ENCODE peak calls at places on chromosome 1, in seven cellular contexts. O is right lobe of liver, F is esophagus squamous epithelium, C is A549, L is breast epithelium, G is adrenal gland, K is heart left ventricle. Y is an unnamed sample.
A peak's percentile ranks its signal among the peaks of the same experiment; 100 is the strongest.

GRCh38 chr1:184078564-184079107 is 27.1 kb downstream of the TSEN15 start:
- DNase-seq in F (no peak), O (no peak), L (no peak), K (no peak), C (no peak), G (no peak), Y (no peak)

GRCh38 chr1:240136402-240136801 is 44.7 kb downstream of the FMN2 start:
- DNase-seq in K (no peak), F (no peak), O (no peak), L (no peak), G (no peak), C (no peak), Y (no peak)

GRCh38 chr1:212035835-212036605 is 472 bp downstream of the DTL start:
- DNase-seq in F (no peak), G (no peak), K (peak; percentile 54), C (no peak), L (no peak), O (no peak), Y (no peak)

GRCh38 chr1:97433520-97434175 is 487.2 kb downstream of the DPYD start:
- DNase-seq in F (no peak), C (no peak), O (no peak), L (no peak), K (no peak), G (no peak), Y (no peak)

GRCh38 chr1:111938123-111938522 is 51.3 kb downstream of the KCND3 start:
- DNase-seq in G (no peak), C (no peak), L (no peak), K (no peak), O (no peak), F (no peak), Y (no peak)

GRCh38 chr1:36350659-36351171 is 27.3 kb upstream of the EVA1B start:
- DNase-seq in C (peak; percentile 60), G (no peak), K (peak; percentile 60), F (no peak), O (no peak), L (no peak), Y (no peak)

GRCh38 chr1:115828101-115829022 is 12.6 kb downstream of the NHLH2 start:
- DNase-seq in O (no peak), C (no peak), L (no peak), K (peak; percentile 62), F (no peak), G (peak; percentile 37), Y (peak; percentile 52)

GRCh38 chr1:72129869-72130268 is 152.5 kb downstream of the NEGR1 start:
- DNase-seq in O (no peak), G (no peak), F (no peak), L (no peak), C (no peak), K (no peak), Y (no peak)

GRCh38 chr1:234408757-234409156 is 35.5 kb downstream of the COA6 start:
- DNase-seq in O (no peak), G (no peak), F (no peak), L (no peak), K (no peak), C (no peak), Y (no peak)

GRCh38 chr1:211639500-211640361 is 35.7 kb downstream of the NEK2 start:
- DNase-seq in L (no peak), G (no peak), C (no peak), F (no peak), O (peak; percentile 23), K (no peak), Y (no peak)

GRCh38 chr1:210407207-210407886 is 78.6 kb downstream of the HHAT start:
- DNase-seq in O (peak; percentile 70), F (no peak), K (peak; percentile 77), L (peak; percentile 71), C (peak; percentile 77), G (peak; percentile 79), Y (peak; percentile 80)

GRCh38 chr1:227318852-227319607 is 738 bp upstream of the CDC42BPA start:
- DNase-seq in F (no peak), C (peak; percentile 51), L (peak; percentile 71), G (peak; percentile 56), O (no peak), K (no peak), Y (peak; percentile 59)

GRCh38 chr1:150548632-150549495 is at the start of gene ADAMTSL4:
- DNase-seq in G (peak; percentile 82), F (no peak), K (no peak), C (peak; percentile 80), O (peak; percentile 89), L (peak; percentile 63), Y (peak; percentile 61)

GRCh38 chr1:81113688-81114087 is 687.0 kb upstream of the ADGRL2 start:
- DNase-seq in O (no peak), C (no peak), L (no peak), K (no peak), F (no peak), G (no peak), Y (no peak)

GRCh38 chr1:224058303-224058702 is 55.6 kb upstream of the FBXO28 start:
- DNase-seq in C (no peak), O (no peak), F (no peak), L (no peak), K (no peak), G (no peak), Y (no peak)

GRCh38 chr1:192224386-192224785 is 66.1 kb downstream of the RGS18 start:
- DNase-seq in F (no peak), G (no peak), O (no peak), C (no peak), K (no peak), L (no peak), Y (no peak)

GRCh38 chr1:25527226-25527846 is 16.1 kb upstream of the LDLRAP1 start:
- DNase-seq in K (no peak), G (no peak), F (no peak), L (no peak), C (no peak), O (no peak), Y (no peak)

GRCh38 chr1:154352581-154353459 is 27.5 kb downstream of the ATP8B2 start:
- DNase-seq in F (no peak), O (peak; percentile 73), L (peak; percentile 57), K (peak; percentile 70), G (peak; percentile 47), C (no peak), Y (peak; percentile 50)
- TF ChIP-seq POLR2A in F (no peak), O (no peak), L (no peak), K (no peak), G (no peak), C (no peak), Y (peak; percentile 3)

DNA sequence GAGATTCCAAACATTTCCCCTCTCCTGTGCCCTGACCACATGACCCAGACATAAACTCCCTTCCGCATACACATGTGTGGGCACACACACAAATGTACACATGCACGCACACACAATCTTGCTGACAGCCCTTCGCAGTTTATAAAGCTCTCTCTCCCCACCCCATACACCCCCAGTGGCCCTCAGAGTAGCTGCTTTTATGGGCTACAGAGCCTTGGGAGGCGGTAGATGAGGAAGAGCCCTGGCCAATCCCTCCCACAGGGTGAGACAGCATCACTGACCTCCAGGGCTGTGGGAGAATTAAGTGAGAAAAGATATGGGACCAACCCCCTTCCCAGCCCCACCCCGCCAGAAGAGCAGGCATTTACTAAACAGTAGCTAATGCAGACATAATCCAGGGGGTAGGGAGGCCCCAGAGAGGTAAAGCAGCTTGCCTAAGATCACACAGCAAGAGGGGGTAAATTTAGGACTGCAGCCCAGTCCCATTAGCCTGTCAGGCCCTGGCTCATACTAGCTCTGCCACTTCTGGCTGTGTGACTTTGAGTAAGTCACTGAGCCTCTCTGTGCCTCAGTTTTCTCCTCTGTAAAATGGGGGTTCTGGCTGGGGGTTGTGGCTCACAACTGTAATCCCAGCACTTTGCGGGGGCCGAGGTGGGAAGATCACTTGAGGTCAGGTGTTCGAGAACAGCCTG is 5.1 kb downstream of the SDC3 start:
- DNase-seq in K (no peak), O (peak; percentile 22), F (no peak), G (peak; percentile 50), C (no peak), L (no peak), Y (no peak)
- H3K27ac ChIP-seq in K (peak overlapping the region; percentile 82), O (no peak overlapping the region), F (peak overlapping the region; percentile 74), G (peak overlapping the region; percentile 65), C (no peak overlapping the region), L (peak overlapping the region; percentile 87), Y (no peak overlapping the region)

DNA sequence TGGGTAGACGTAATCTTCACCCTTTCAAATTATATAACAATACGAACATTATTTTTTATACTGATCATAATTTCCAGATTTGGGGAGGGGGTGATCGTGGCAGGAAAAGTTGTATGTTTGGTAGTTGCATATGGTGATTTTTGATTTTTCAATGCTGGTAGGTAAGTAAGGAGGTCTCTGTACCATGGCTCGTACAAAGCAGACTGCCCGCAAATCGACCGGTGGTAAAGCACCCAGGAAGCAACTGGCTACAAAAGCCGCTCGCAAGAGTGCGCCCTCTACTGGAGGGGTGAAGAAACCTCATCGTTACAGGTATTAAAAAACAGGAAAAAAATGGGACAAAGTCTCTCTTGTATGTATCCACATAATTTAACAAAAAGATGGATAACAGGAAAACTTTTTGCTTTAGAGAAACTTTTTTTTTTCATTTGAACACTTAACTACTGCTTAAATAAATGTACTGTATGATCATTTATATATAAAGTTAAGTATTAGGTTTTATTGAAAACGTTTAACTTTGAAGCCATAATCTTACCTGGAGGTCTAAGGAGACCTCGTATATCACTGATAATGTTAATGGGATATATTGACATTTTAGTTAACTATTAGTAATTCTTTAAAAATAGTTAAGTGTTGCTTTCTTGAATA is 1.8 kb downstream of the H3-3A start:
- DNase-seq in L (no peak), K (no peak), O (no peak), G (no peak), F (no peak), C (no peak), Y (no peak)
- TF ChIP-seq POLR2A in L (peak; percentile 25), K (no peak), O (peak; percentile 65), G (peak; percentile 43), F (no peak), C (no peak), Y (no peak)

DNA sequence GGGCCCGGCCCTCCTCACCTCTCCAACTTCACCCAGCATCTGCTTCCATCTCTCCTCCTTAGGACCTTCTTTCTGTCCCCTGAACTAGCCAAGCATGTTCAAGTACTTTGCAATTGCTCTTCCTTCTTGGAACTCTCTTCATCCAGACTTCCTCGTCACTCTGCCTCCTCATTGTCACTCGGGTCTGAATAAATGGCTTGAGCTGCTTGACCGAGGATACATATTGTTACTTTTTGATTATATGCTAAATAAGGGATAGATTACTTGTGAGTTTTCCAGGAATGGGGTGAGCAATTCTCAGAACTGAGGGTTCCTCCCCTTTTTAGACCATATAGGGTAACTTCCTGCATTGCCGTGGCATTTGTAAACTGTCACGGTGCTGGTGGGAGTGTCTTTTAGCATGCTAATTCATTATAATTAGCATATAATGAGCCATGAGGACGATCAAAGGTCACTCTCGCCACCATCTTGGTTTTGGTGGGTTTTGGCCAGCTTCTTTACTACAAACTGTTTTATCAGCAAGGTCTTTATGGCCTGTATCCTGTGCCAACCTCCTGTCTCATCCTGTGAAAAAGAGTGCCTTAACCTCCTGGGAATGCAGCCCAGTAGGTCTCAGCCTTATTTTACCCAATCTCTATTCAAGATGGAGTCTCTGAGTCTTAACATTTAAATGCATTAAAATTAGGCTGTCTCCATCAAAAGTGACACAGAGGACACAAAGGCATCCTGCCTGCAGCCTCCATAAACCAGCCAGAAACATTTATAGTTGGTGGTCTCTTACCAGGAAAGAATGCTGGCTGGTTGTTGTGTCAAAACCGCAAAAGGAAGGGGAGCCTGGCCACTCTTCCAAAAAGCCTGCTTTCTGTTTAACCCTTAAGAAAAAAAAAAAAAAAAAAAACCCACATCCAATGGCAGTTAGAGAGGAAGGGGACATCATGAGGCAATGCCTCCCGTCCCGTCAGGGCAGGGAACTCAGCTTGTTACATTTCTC is 179.3 kb downstream of the KAZN start:
- DNase-seq in C (no peak), G (peak; percentile 20), L (no peak), O (no peak), K (no peak), F (no peak), Y (no peak)
- H3K27ac ChIP-seq in C (no peak overlapping the region), G (no peak overlapping the region), L (no peak overlapping the region), O (no peak overlapping the region), K (no peak overlapping the region), F (no peak overlapping the region), Y (no peak overlapping the region)

Y was measured in ovary.